ENCODE peak calls at places on chromosomes 2 and 18, in four cellular contexts. T is SK-N-SH, Z is HepG2, N is GM12878. O is an unnamed sample.

GRCh38 chr2:88666576-88666975 is 24.9 kb upstream of the RPIA start:
- DNase-seq in T (no peak), Z (peak; percentile 55), N (no peak), O (no peak)

GRCh38 chr2:8328189-8328588 is 353.7 kb upstream of the ID2 start:
- DNase-seq in Z (no peak), T (no peak), N (no peak), O (no peak)

GRCh38 chr2:69686855-69687254 is 43.3 kb upstream of the AAK1 start:
- DNase-seq in Z (peak; percentile 86), N (no peak), T (no peak), O (no peak)

GRCh38 chr2:100391735-100392515 is 25.5 kb downstream of the CHST10 start:
- DNase-seq in Z (no peak), N (no peak), T (no peak), O (no peak)

GRCh38 chr2:233124449-233125080 is 64.4 kb downstream of the INPP5D start:
- DNase-seq in T (no peak), N (peak; percentile 46), Z (no peak), O (no peak)

GRCh38 chr2:85194780-85195480 is 61.7 kb downstream of the TCF7L1 start:
- DNase-seq in N (no peak), T (no peak), Z (no peak), O (no peak)

GRCh38 chr2:32611771-32612170 is 16.1 kb upstream of the TTC27 start:
- DNase-seq in T (no peak), Z (no peak), N (no peak), O (no peak)

GRCh38 chr2:25700221-25700660 is 26.9 kb upstream of the DTNB start:
- DNase-seq in N (no peak), T (peak; percentile 76), Z (peak; percentile 41), O (no peak)

GRCh38 chr2:27214936-27215335 is 2.2 kb upstream of the CAD start:
- DNase-seq in N (no peak), T (no peak), Z (no peak), O (no peak)

GRCh38 chr2:27218614-27219013 is 1.4 kb downstream of the CAD start:
- DNase-seq in T (no peak), N (no peak), Z (no peak), O (no peak)

GRCh38 chr2:27220091-27220490 is 2.9 kb downstream of the CAD start:
- DNase-seq in T (no peak), N (no peak), Z (no peak), O (no peak)

GRCh38 chr2:27216416-27217137 is 592 bp upstream of the CAD start:
- DNase-seq in N (no peak), T (no peak), Z (no peak), O (no peak)

GRCh38 chr2:27217173-27218121 is at the start of gene CAD:
- DNase-seq in N (no peak), Z (peak; percentile 54), T (peak; percentile 99), O (peak; percentile 73)
- TF ChIP-seq TCF12 in N (no peak), Z (no peak), T (no peak), O (no peak)

GRCh38 chr2:237628482-237629187 is 1.2 kb downstream of the LRRFIP1 start:
- DNase-seq in T (no peak), Z (no peak), N (no peak), O (no peak)
- TF ChIP-seq TCF12 in T (no peak), Z (no peak), N (no peak), O (no peak)

GRCh38 chr18:67318651-67319050 is 197.9 kb downstream of the DSEL start:
- DNase-seq in Z (no peak), N (no peak), T (no peak), O (no peak)
- TF ChIP-seq TCF12 in Z (no peak), N (no peak), T (no peak), O (no peak)

DNA sequence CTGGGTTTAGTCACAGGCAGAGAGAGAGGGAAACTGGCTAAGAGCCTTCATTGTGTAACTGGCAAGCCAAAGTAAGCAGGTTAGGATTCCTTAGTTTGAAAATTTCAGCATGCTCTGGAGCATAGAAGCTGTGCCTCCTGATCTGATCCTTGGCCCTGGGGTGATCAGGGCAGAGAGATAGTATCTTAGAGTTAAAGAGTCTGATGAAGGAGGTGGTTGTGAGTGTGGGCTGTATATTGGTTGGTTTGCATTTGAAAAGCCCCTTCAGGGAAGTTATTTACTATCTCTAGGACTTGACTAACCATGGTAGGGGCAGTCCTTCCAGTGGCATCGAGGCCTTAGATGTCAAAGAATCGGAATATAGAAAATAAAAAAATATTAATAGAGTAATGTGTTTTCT is 230.1 kb downstream of the CD226 start:
- DNase-seq in T (no peak), N (no peak), Z (no peak), O (no peak)
- TF ChIP-seq TCF12 in T (no peak), N (no peak), Z (no peak), O (no peak)

O was measured in H1.